ENCODE peak calls at places on chromosomes 7 and 10, in four cellular contexts. E is amygdala, L is erythroblast, U is NCI-H345. V is an unnamed sample.

GRCh38 chr7:157410831-157411556 is 74.2 kb downstream of the DNAJB6 start:
- DNase-seq in E (no peak), U (no peak), L (no peak), V (no peak)

GRCh38 chr7:28083159-28083997 is 97.2 kb downstream of the JAZF1 start:
- DNase-seq in E (no peak), U (no peak), L (no peak), V (no peak)

GRCh38 chr10:103616705-103617361 is 123.3 kb downstream of the NEURL1 start:
- DNase-seq in E (no peak), L (peak), U (no peak), V (no peak)

GRCh38 chr7:156402255-156402654 is 238.3 kb upstream of the RNF32 start:
- DNase-seq in E (no peak), L (no peak), U (no peak), V (no peak)

GRCh38 chr7:22726849-22727792 is at the start of gene IL6:
- DNase-seq in L (peak), U (peak), E (peak), V (peak)

GRCh38 chr7:74464931-74465906 is 11.5 kb downstream of the GTF2IRD1 start:
- DNase-seq in E (no peak), U (no peak), L (no peak), V (no peak)

GRCh38 chr10:80159166-80159888 is 26.8 kb downstream of the PLAC9 start:
- DNase-seq in U (no peak), L (no peak), E (no peak), V (no peak)

GRCh38 chr7:50793115-50793946 is 10.6 kb upstream of the GRB10 start:
- DNase-seq in L (peak), U (peak), E (peak), V (peak)

GRCh38 chr7:10034843-10035556 is 938.7 kb upstream of the PHF14 start:
- DNase-seq in L (no peak), E (no peak), U (no peak), V (no peak)

GRCh38 chr10:33334170-33334838 is at the start of gene NRP1:
- DNase-seq in L (no peak), E (peak), U (no peak), V (no peak)

GRCh38 chr7:54629771-54630170 is 87.6 kb downstream of the VSTM2A start:
- DNase-seq in U (no peak), L (no peak), E (no peak), V (no peak)

GRCh38 chr7:152140560-152140959 is 115.1 kb downstream of the GALNT11 start:
- DNase-seq in U (no peak), E (no peak), L (no peak), V (no peak)

GRCh38 chr10:123808873-123809272 is 82.7 kb downstream of the CPXM2 start:
- DNase-seq in U (no peak), E (no peak), L (no peak), V (peak)

GRCh38 chr7:16512097-16512496 is 14.5 kb upstream of the LRRC72 start:
- DNase-seq in L (no peak), U (no peak), E (no peak), V (no peak)

GRCh38 chr10:43059336-43059720 is 17.5 kb upstream of the RET start:
- DNase-seq in E (no peak), U (no peak), L (no peak), V (no peak)

GRCh38 chr7:7201583-7202374 is 19.4 kb downstream of the C1GALT1 start:
- DNase-seq in E (no peak), L (no peak), U (peak), V (no peak)

GRCh38 chr10:114616516-114616915 is 41.6 kb downstream of the ABLIM1 start:
- DNase-seq in E (no peak), U (no peak), L (no peak), V (no peak)

GRCh38 chr7:114539575-114539974 is 125.0 kb downstream of the FOXP2 start:
- DNase-seq in L (no peak), E (no peak), U (peak), V (peak)

GRCh38 chr10:126910798-126911197 is 5.6 kb downstream of the DOCK1 start:
- DNase-seq in E (no peak), U (no peak), L (no peak), V (no peak)

GRCh38 chr7:54719425-54719824 is 39.6 kb downstream of the SEC61G start:
- DNase-seq in U (no peak), L (no peak), E (no peak), V (no peak)

GRCh38 chr7:140899883-140900282 is 24.8 kb downstream of the BRAF start:
- DNase-seq in L (no peak), E (no peak), U (no peak), V (no peak)

GRCh38 chr10:18795549-18795948 is 136.3 kb downstream of the ARL5B start:
- DNase-seq in L (no peak), E (no peak), U (no peak), V (no peak)

GRCh38 chr10:126242352-126243260 is 145.7 kb downstream of the ADAM12 start:
- DNase-seq in E (peak), L (no peak), U (peak), V (no peak)

GRCh38 chr10:123635745-123636144 is 30.4 kb upstream of the GPR26 start:
- DNase-seq in L (no peak), E (no peak), U (no peak), V (no peak)

GRCh38 chr7:37445800-37446199 is 2.9 kb downstream of the ELMO1 start:
- DNase-seq in E (no peak), L (no peak), U (no peak), V (no peak)

V was measured in ACHN.